ENCODE peak calls at places on chromosome 10, in six cellular contexts. I is T-helper 9 cell; C is CD8-positive, alpha-beta T cell; P is fibroblast of pulmonary artery; L is A172; R is HS-27A. W is an unnamed sample.

GRCh38 chr10:13920031-13920430 is 333.3 kb downstream of the PRPF18 start:
- DNase-seq in P (peak), I (no peak), L (no peak), C (no peak), R (no peak), W (peak)

GRCh38 chr10:113493943-113494342 is 58.9 kb upstream of the HABP2 start:
- DNase-seq in C (no peak), I (no peak), P (no peak), R (no peak), L (no peak), W (no peak)

GRCh38 chr10:17109475-17110207 is 20.0 kb downstream of the CUBN start:
- DNase-seq in R (no peak), P (peak), L (peak), I (no peak), C (no peak), W (peak)

GRCh38 chr10:36462194-36462593 is 663.2 kb upstream of the ANKRD30A start:
- DNase-seq in I (no peak), P (peak), L (peak), C (no peak), R (no peak), W (peak)

GRCh38 chr10:99732033-99732912 is at the start of the genes COX15 and CUTC:
- DNase-seq in I (peak), R (peak), L (peak), P (peak), C (peak), W (peak)

GRCh38 chr10:122703483-122704448 is 4.1 kb upstream of the C10orf120 start:
- DNase-seq in L (peak), C (no peak), R (no peak), P (peak), I (peak), W (peak)

GRCh38 chr10:35178305-35178704 is 51.7 kb downstream of the CREM start:
- DNase-seq in C (no peak), I (no peak), L (no peak), P (no peak), R (no peak), W (no peak)

GRCh38 chr10:122141821-122142651 is 129.1 kb upstream of the BTBD16 start:
- DNase-seq in R (no peak), C (no peak), I (no peak), P (no peak), L (peak), W (peak)

GRCh38 chr10:92891885-92892705 is 43.8 kb downstream of the EXOC6 start:
- DNase-seq in C (no peak), R (peak), P (peak), I (no peak), L (peak), W (peak)

GRCh38 chr10:104253576-104254410 is 899 bp upstream of the GSTO1 start:
- DNase-seq in P (no peak), C (no peak), L (no peak), R (no peak), I (no peak), W (peak)

GRCh38 chr10:91642831-91643692 is 10.2 kb upstream of the PPP1R3C start:
- DNase-seq in C (no peak), P (no peak), R (no peak), L (peak), I (no peak), W (peak)

GRCh38 chr10:18689498-18689897 is 30.3 kb downstream of the ARL5B start:
- DNase-seq in P (peak), L (peak), C (no peak), R (no peak), I (no peak), W (peak)

GRCh38 chr10:4266387-4267083 is 481.5 kb upstream of the KLF6 start:
- DNase-seq in C (no peak), I (no peak), P (peak), L (no peak), R (no peak), W (peak)

GRCh38 chr10:124279882-124280281 is 138.8 kb downstream of the OAT start:
- DNase-seq in R (no peak), C (no peak), L (no peak), I (no peak), P (no peak), W (no peak)

GRCh38 chr10:97633921-97634320 is 621 bp upstream of the MORN4 start:
- DNase-seq in R (no peak), C (no peak), L (no peak), I (no peak), P (peak), W (no peak)

GRCh38 chr10:112875474-112876267 is 74.4 kb upstream of the TCF7L2 start:
- DNase-seq in L (peak), C (no peak), P (peak), I (no peak), R (no peak), W (peak)

GRCh38 chr10:125135771-125136035 is 24.7 kb downstream of the CTBP2 start:
- DNase-seq in P (no peak), I (no peak), R (no peak), C (no peak), L (no peak), W (no peak)

GRCh38 chr10:78407009-78407711 is 373.5 kb downstream of the RPS24 start:
- DNase-seq in R (no peak), C (no peak), P (peak), I (no peak), L (peak), W (peak)

GRCh38 chr10:78218833-78219490 is 185.3 kb downstream of the RPS24 start:
- DNase-seq in R (no peak), I (no peak), L (no peak), P (no peak), C (no peak), W (no peak)

GRCh38 chr10:96407560-96408069 is 48.8 kb upstream of the OPALIN start:
- DNase-seq in R (no peak), P (no peak), I (no peak), L (no peak), C (no peak), W (no peak)

GRCh38 chr10:84683550-84683949 is 355.2 kb downstream of the CCSER2 start:
- DNase-seq in P (no peak), L (no peak), R (no peak), I (no peak), C (no peak), W (no peak)

GRCh38 chr10:85978566-85979358 is 387.8 kb downstream of the GRID1 start:
- DNase-seq in L (no peak), I (no peak), R (no peak), C (no peak), P (no peak), W (no peak)

GRCh38 chr10:95217476-95217875 is 23.4 kb downstream of the ACSM6 start:
- DNase-seq in I (no peak), P (no peak), L (peak), R (no peak), C (no peak), W (peak)

GRCh38 chr10:131651674-131652093 is 249.1 kb upstream of the PPP2R2D start:
- DNase-seq in P (no peak), C (no peak), L (no peak), I (no peak), R (no peak), W (no peak)

GRCh38 chr10:106547047-106547635 is 617.4 kb downstream of the SORCS1 start:
- DNase-seq in R (no peak), C (no peak), I (no peak), P (no peak), L (no peak), W (no peak)

GRCh38 chr10:31157125-31157983 is 125.7 kb upstream of the ZNF438 start:
- DNase-seq in C (no peak), P (peak), R (no peak), I (no peak), L (no peak), W (peak)

GRCh38 chr10:11192304-11193018 is 174.8 kb downstream of the CELF2 start:
- DNase-seq in I (no peak), C (no peak), R (no peak), P (no peak), L (no peak), W (no peak)

GRCh38 chr10:115854740-115855435 is 418.1 kb downstream of the GFRA1 start:
- DNase-seq in L (peak), P (no peak), I (no peak), R (peak), C (no peak), W (peak)

GRCh38 chr10:95656291-95657164 is at the start of gene ALDH18A1:
- DNase-seq in C (peak), P (peak), L (peak), R (peak), I (peak), W (peak)

GRCh38 chr10:17836917-17837316 is 27.8 kb downstream of the MRC1 start:
- DNase-seq in I (no peak), P (peak), L (peak), C (no peak), R (peak), W (peak)

GRCh38 chr10:120824864-120825263 is 26.3 kb upstream of the WDR11 start:
- DNase-seq in L (no peak), C (no peak), R (no peak), P (peak), I (no peak), W (no peak)

GRCh38 chr10:114326794-114327193 is 77.5 kb downstream of the AFAP1L2 start:
- DNase-seq in L (no peak), C (no peak), I (no peak), P (no peak), R (no peak), W (no peak)

GRCh38 chr10:77012811-77013500 is 624.7 kb downstream of the KCNMA1 start:
- DNase-seq in I (no peak), C (no peak), L (no peak), R (no peak), P (no peak), W (no peak)

GRCh38 chr10:42690449-42691360 is 52.3 kb upstream of the ZNF33B start:
- DNase-seq in R (no peak), L (peak), I (no peak), C (no peak), P (no peak), W (no peak)

GRCh38 chr10:121155742-121156141 is 304.6 kb downstream of the WDR11 start:
- DNase-seq in I (no peak), L (no peak), C (no peak), R (no peak), P (no peak), W (no peak)

GRCh38 chr10:119659951-119660350 is 8.8 kb downstream of the BAG3 start:
- DNase-seq in P (no peak), R (no peak), I (no peak), C (no peak), L (peak), W (no peak)